ENCODE peak calls at places on chromosomes 7 and 10, in nine cellular contexts. One of them, this sample, is unnamed. For H3K4me1 and H3K27me3, the result is how much of the 10 kb centered on the place peaks cover.

GRCh38 chr7:141295367-141295895 is 221.6 kb downstream of the TMEM178B start:
- DNase-seq in tibial artery: no peak
- DNase-seq in left ventricle myocardium inferior: no peak
- DNase-seq in uterus: no peak
- DNase-seq in ovary: no peak
- DNase-seq in DND-41: no peak
- DNase-seq in left lung: no peak
- DNase-seq in prostate gland: no peak
- DNase-seq in right lobe of liver: no peak
- DNase-seq in this sample: no peak

GRCh38 chr7:55348502-55348901 is 16.6 kb upstream of the LANCL2 start:
- DNase-seq in prostate gland: no peak
- DNase-seq in ovary: no peak
- DNase-seq in uterus: no peak
- DNase-seq in left lung: no peak
- DNase-seq in left ventricle myocardium inferior: no peak
- DNase-seq in tibial artery: no peak
- DNase-seq in right lobe of liver: no peak
- DNase-seq in DND-41: peak
- DNase-seq in this sample: no peak

GRCh38 chr10:130108934-130109604 is 1.6 kb downstream of the C10orf143 start:
- DNase-seq in ovary: no peak
- DNase-seq in DND-41: no peak
- DNase-seq in prostate gland: no peak
- DNase-seq in right lobe of liver: no peak
- DNase-seq in uterus: no peak
- DNase-seq in tibial artery: no peak
- DNase-seq in left lung: no peak
- DNase-seq in left ventricle myocardium inferior: no peak
- DNase-seq in this sample: no peak

GRCh38 chr7:31443457-31443856 is 70.4 kb upstream of the ITPRID1 start:
- DNase-seq in right lobe of liver: no peak
- DNase-seq in DND-41: peak
- DNase-seq in ovary: no peak
- DNase-seq in uterus: no peak
- DNase-seq in tibial artery: no peak
- DNase-seq in prostate gland: no peak
- DNase-seq in left lung: no peak
- DNase-seq in left ventricle myocardium inferior: no peak
- DNase-seq in this sample: no peak

GRCh38 chr7:12565873-12566272 is 4.6 kb upstream of the SCIN start:
- DNase-seq in ovary: no peak
- DNase-seq in tibial artery: no peak
- DNase-seq in left ventricle myocardium inferior: no peak
- DNase-seq in right lobe of liver: no peak
- DNase-seq in prostate gland: no peak
- DNase-seq in DND-41: no peak
- DNase-seq in uterus: no peak
- DNase-seq in left lung: no peak
- DNase-seq in this sample: no peak

GRCh38 chr7:127751062-127751722 is 99.2 kb downstream of the SND1 start:
- DNase-seq in left lung: no peak
- DNase-seq in right lobe of liver: no peak
- DNase-seq in DND-41: no peak
- DNase-seq in ovary: no peak
- DNase-seq in prostate gland: no peak
- DNase-seq in uterus: no peak
- DNase-seq in left ventricle myocardium inferior: no peak
- DNase-seq in tibial artery: no peak
- DNase-seq in this sample: no peak

GRCh38 chr10:86971146-86971991 is 3.1 kb downstream of the ADIRF start:
- DNase-seq in left lung: peak
- DNase-seq in ovary: peak
- DNase-seq in prostate gland: peak
- DNase-seq in left ventricle myocardium inferior: peak
- DNase-seq in uterus: peak
- DNase-seq in right lobe of liver: peak
- DNase-seq in tibial artery: peak
- DNase-seq in DND-41: no peak
- DNase-seq in this sample: peak

GRCh38 chr7:20786779-20787651 is at the start of gene SP8:
- DNase-seq in prostate gland: peak
- DNase-seq in right lobe of liver: no peak
- DNase-seq in left lung: no peak
- DNase-seq in tibial artery: no peak
- DNase-seq in uterus: no peak
- DNase-seq in ovary: no peak
- DNase-seq in left ventricle myocardium inferior: no peak
- DNase-seq in DND-41: no peak
- DNase-seq in this sample: no peak

GRCh38 chr7:1770331-1770730 is 100.3 kb downstream of the ELFN1 start:
- DNase-seq in uterus: no peak
- DNase-seq in right lobe of liver: no peak
- DNase-seq in left lung: no peak
- DNase-seq in ovary: no peak
- DNase-seq in tibial artery: no peak
- DNase-seq in DND-41: no peak
- DNase-seq in prostate gland: no peak
- DNase-seq in left ventricle myocardium inferior: no peak
- DNase-seq in this sample: peak

GRCh38 chr7:1768835-1769234 is 98.8 kb downstream of the ELFN1 start:
- DNase-seq in left lung: no peak
- DNase-seq in ovary: no peak
- DNase-seq in DND-41: no peak
- DNase-seq in tibial artery: no peak
- DNase-seq in uterus: no peak
- DNase-seq in left ventricle myocardium inferior: no peak
- DNase-seq in prostate gland: no peak
- DNase-seq in right lobe of liver: no peak
- DNase-seq in this sample: no peak

GRCh38 chr7:1765336-1765735 is 95.3 kb downstream of the ELFN1 start:
- DNase-seq in tibial artery: no peak
- DNase-seq in left ventricle myocardium inferior: no peak
- DNase-seq in right lobe of liver: no peak
- DNase-seq in DND-41: no peak
- DNase-seq in uterus: no peak
- DNase-seq in prostate gland: no peak
- DNase-seq in left lung: no peak
- DNase-seq in ovary: no peak
- DNase-seq in this sample: no peak

GRCh38 chr7:1769286-1770200 is 99.5 kb downstream of the ELFN1 start:
- DNase-seq in DND-41: no peak
- DNase-seq in prostate gland: no peak
- DNase-seq in uterus: no peak
- DNase-seq in ovary: no peak
- DNase-seq in tibial artery: no peak
- DNase-seq in right lobe of liver: no peak
- DNase-seq in left ventricle myocardium inferior: no peak
- DNase-seq in left lung: no peak
- DNase-seq in this sample: peak

DNA sequence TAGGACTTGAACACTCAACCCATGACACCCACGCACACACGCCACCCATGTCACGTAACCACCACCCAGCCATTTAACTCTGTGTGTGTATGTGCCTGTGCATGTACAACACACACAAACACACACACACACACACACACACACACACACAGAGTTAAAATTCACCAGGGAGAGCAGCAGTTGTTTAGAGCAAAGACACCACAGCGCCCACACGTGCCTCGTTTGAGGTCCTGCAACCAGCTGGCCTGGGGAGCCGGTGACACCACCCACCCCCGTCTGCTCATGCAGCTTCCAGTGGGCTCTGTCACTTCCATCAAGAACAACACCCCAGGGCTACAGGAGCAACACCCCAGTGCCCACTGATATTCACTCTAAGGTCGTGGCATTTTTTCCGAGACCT is 97.4 kb downstream of the ELFN1 start:
- DNase-seq in ovary: no peak
- DNase-seq in left lung: no peak
- DNase-seq in uterus: no peak
- DNase-seq in right lobe of liver: no peak
- DNase-seq in tibial artery: no peak
- DNase-seq in left ventricle myocardium inferior: no peak
- DNase-seq in DND-41: no peak
- DNase-seq in prostate gland: no peak
- DNase-seq in this sample: peak
- H3K4me1 ChIP-seq in ovary: under half
- H3K4me1 ChIP-seq in left lung: under half
- H3K4me1 ChIP-seq in uterus: under half
- H3K4me1 ChIP-seq in right lobe of liver: under half
- H3K4me1 ChIP-seq in tibial artery: under half
- H3K4me1 ChIP-seq in left ventricle myocardium inferior: under half
- H3K4me1 ChIP-seq in DND-41: under half
- H3K4me1 ChIP-seq in prostate gland: under half
- H3K4me1 ChIP-seq in this sample: under half

GRCh38 chr7:74179935-74180604 is 5.9 kb downstream of the EIF4H start:
- DNase-seq in left lung: no peak
- DNase-seq in DND-41: no peak
- DNase-seq in left ventricle myocardium inferior: no peak
- DNase-seq in prostate gland: no peak
- DNase-seq in right lobe of liver: no peak
- DNase-seq in uterus: no peak
- DNase-seq in tibial artery: no peak
- DNase-seq in ovary: no peak
- DNase-seq in this sample: no peak

GRCh38 chr7:74180866-74181265 is 6.7 kb downstream of the EIF4H start:
- DNase-seq in prostate gland: no peak
- DNase-seq in right lobe of liver: no peak
- DNase-seq in left lung: no peak
- DNase-seq in uterus: no peak
- DNase-seq in left ventricle myocardium inferior: no peak
- DNase-seq in DND-41: no peak
- DNase-seq in tibial artery: no peak
- DNase-seq in ovary: no peak
- DNase-seq in this sample: no peak

GRCh38 chr7:74182453-74183090 is 8.4 kb downstream of the EIF4H start:
- DNase-seq in tibial artery: no peak
- DNase-seq in right lobe of liver: peak
- DNase-seq in left lung: no peak
- DNase-seq in DND-41: no peak
- DNase-seq in ovary: no peak
- DNase-seq in prostate gland: no peak
- DNase-seq in left ventricle myocardium inferior: no peak
- DNase-seq in uterus: no peak
- DNase-seq in this sample: no peak

GRCh38 chr7:74183142-74183541 is 9.0 kb downstream of the EIF4H start:
- DNase-seq in DND-41: no peak
- DNase-seq in prostate gland: peak
- DNase-seq in uterus: no peak
- DNase-seq in left lung: no peak
- DNase-seq in ovary: no peak
- DNase-seq in tibial artery: no peak
- DNase-seq in left ventricle myocardium inferior: no peak
- DNase-seq in right lobe of liver: peak
- DNase-seq in this sample: peak

DNA sequence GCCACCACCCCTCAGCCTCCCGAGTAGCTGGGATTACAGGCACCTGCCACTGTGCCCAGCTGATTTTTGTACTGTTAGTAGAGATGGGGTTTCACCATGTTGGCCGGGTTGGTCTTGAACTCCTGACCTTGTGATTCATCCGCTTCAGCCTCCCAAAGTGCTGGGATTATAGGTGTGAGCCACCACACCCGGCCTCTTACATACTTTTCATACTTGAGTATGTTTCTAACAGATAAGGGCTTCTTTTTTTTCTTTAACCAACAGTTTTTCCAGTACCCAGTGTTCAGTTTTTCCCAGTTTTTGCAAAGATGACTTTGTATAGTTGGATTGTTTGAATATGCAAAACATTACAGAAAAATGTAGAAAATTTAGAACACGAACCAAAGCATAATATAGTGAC is 7.7 kb downstream of the EIF4H start:
- DNase-seq in left ventricle myocardium inferior: no peak
- DNase-seq in tibial artery: no peak
- DNase-seq in DND-41: no peak
- DNase-seq in uterus: no peak
- DNase-seq in ovary: no peak
- DNase-seq in right lobe of liver: no peak
- DNase-seq in prostate gland: no peak
- DNase-seq in left lung: no peak
- DNase-seq in this sample: no peak
- H3K27me3 ChIP-seq in left ventricle myocardium inferior: under half
- H3K27me3 ChIP-seq in tibial artery: under half
- H3K27me3 ChIP-seq in DND-41: under half
- H3K27me3 ChIP-seq in uterus: under half
- H3K27me3 ChIP-seq in ovary: under half
- H3K27me3 ChIP-seq in right lobe of liver: under half
- H3K27me3 ChIP-seq in prostate gland: under half
- H3K27me3 ChIP-seq in left lung: under half
- H3K27me3 ChIP-seq in this sample: under half

DNA sequence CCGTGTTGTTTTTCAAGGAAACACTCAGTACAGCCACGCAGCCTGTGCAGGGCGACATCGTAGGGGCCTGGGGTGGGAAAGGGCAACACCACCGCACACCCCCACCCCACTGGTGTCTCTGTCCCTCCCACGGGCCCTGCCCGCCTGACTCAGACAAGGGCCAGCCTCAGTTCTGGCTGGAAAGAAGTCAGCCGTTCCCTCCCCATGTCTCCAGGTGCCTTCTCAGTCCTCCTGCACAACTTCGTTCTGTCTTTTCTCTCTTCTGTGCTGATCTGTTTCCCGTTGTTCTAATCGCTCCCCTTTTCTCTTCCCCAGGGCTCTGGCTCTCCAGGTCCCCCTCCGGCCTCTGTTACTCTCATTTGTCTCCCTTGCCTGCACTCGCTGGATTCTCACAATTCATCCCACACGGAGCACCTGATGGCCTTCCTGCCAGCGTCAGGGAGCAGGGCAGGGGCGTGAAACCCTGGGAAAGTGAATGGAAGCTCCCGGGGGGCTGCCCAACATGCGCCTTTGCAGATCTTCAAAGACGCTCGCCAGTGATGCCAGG is 97.7 kb downstream of the WDR37 start:
- DNase-seq in tibial artery: peak
- DNase-seq in uterus: no peak
- DNase-seq in ovary: no peak
- DNase-seq in prostate gland: no peak
- DNase-seq in left ventricle myocardium inferior: no peak
- DNase-seq in left lung: no peak
- DNase-seq in DND-41: peak
- DNase-seq in right lobe of liver: no peak
- DNase-seq in this sample: no peak
- H3K4me1 ChIP-seq in tibial artery: under half
- H3K4me1 ChIP-seq in uterus: under half
- H3K4me1 ChIP-seq in ovary: under half
- H3K4me1 ChIP-seq in prostate gland: under half
- H3K4me1 ChIP-seq in left ventricle myocardium inferior: under half
- H3K4me1 ChIP-seq in left lung: under half
- H3K4me1 ChIP-seq in DND-41: half or more
- H3K4me1 ChIP-seq in right lobe of liver: under half
- H3K4me1 ChIP-seq in this sample: under half

GRCh38 chr10:21516270-21517131 is 9.0 kb downstream of the SKIDA1 start:
- DNase-seq in right lobe of liver: peak
- DNase-seq in ovary: peak
- DNase-seq in left ventricle myocardium inferior: peak
- DNase-seq in DND-41: peak
- DNase-seq in uterus: peak
- DNase-seq in prostate gland: peak
- DNase-seq in tibial artery: peak
- DNase-seq in left lung: peak
- DNase-seq in this sample: no peak

GRCh38 chr10:21517134-21517982 is 8.1 kb downstream of the SKIDA1 start:
- DNase-seq in right lobe of liver: peak
- DNase-seq in ovary: peak
- DNase-seq in left lung: no peak
- DNase-seq in tibial artery: peak
- DNase-seq in uterus: peak
- DNase-seq in DND-41: no peak
- DNase-seq in prostate gland: peak
- DNase-seq in left ventricle myocardium inferior: peak
- DNase-seq in this sample: no peak

GRCh38 chr10:21519327-21519933 is 6.1 kb downstream of the SKIDA1 start:
- DNase-seq in ovary: no peak
- DNase-seq in tibial artery: no peak
- DNase-seq in prostate gland: no peak
- DNase-seq in left ventricle myocardium inferior: no peak
- DNase-seq in right lobe of liver: no peak
- DNase-seq in DND-41: no peak
- DNase-seq in left lung: no peak
- DNase-seq in uterus: no peak
- DNase-seq in this sample: no peak

GRCh38 chr10:21518629-21519321 is 6.7 kb downstream of the SKIDA1 start:
- DNase-seq in DND-41: no peak
- DNase-seq in tibial artery: no peak
- DNase-seq in prostate gland: no peak
- DNase-seq in left lung: no peak
- DNase-seq in left ventricle myocardium inferior: no peak
- DNase-seq in right lobe of liver: no peak
- DNase-seq in ovary: peak
- DNase-seq in uterus: no peak
- DNase-seq in this sample: no peak

GRCh38 chr10:21517983-21518628 is 7.4 kb downstream of the SKIDA1 start:
- DNase-seq in left lung: no peak
- DNase-seq in DND-41: no peak
- DNase-seq in tibial artery: no peak
- DNase-seq in left ventricle myocardium inferior: no peak
- DNase-seq in uterus: no peak
- DNase-seq in prostate gland: peak
- DNase-seq in right lobe of liver: no peak
- DNase-seq in ovary: no peak
- DNase-seq in this sample: no peak
- H3K27me3 ChIP-seq in left lung: half or more
- H3K27me3 ChIP-seq in DND-41: half or more
- H3K27me3 ChIP-seq in tibial artery: under half
- H3K27me3 ChIP-seq in left ventricle myocardium inferior: under half
- H3K27me3 ChIP-seq in uterus: under half
- H3K27me3 ChIP-seq in prostate gland: under half
- H3K27me3 ChIP-seq in right lobe of liver: under half
- H3K27me3 ChIP-seq in ovary: under half
- H3K27me3 ChIP-seq in this sample: under half